ENCODE peak calls at places on chromosomes 7 and 10, in five cellular contexts. U is SJCRH30, Q is IMR-90, L is heart left ventricle, O is psoas muscle. Z is an unnamed sample.

GRCh38 chr7:40583653-40584424 is 449.0 kb downstream of the SUGCT start:
- DNase-seq in U (peak; percentile 64), Q (no peak), L (no peak), O (no peak), Z (no peak)

GRCh38 chr7:148916186-148916585 is 32.1 kb upstream of the EZH2 start:
- DNase-seq in U (no peak), Q (peak; percentile 91), L (no peak), O (no peak), Z (no peak)

GRCh38 chr10:16009736-16010259 is 149.5 kb upstream of the MINDY3 start:
- DNase-seq in U (no peak), Q (no peak), L (no peak), O (no peak), Z (no peak)

GRCh38 chr7:17090751-17091150 is 207.7 kb upstream of the AHR start:
- DNase-seq in U (no peak), Q (peak; percentile 86), L (no peak), O (no peak), Z (no peak)

GRCh38 chr7:144960763-144961162 is 124.9 kb upstream of the TPK1 start:
- DNase-seq in U (no peak), Q (no peak), L (no peak), O (no peak), Z (no peak)

GRCh38 chr10:79243211-79244067 is 103.8 kb upstream of the PPIF start:
- DNase-seq in U (no peak), Q (no peak), L (peak; percentile 68), O (peak; percentile 67), Z (peak; percentile 68)

GRCh38 chr7:38905026-38905759 is 3.8 kb downstream of the VPS41 start:
- DNase-seq in U (no peak), Q (peak; percentile 49), L (no peak), O (no peak), Z (no peak)

GRCh38 chr10:63681965-63682704 is 160.9 kb downstream of the REEP3 start:
- DNase-seq in U (no peak), Q (peak; percentile 87), L (peak; percentile 38), O (no peak), Z (no peak)

GRCh38 chr10:124647421-124648130 is 96.6 kb downstream of the FAM53B start:
- DNase-seq in U (peak; percentile 52), Q (peak; percentile 20), L (peak; percentile 84), O (peak; percentile 75), Z (peak; percentile 45)

GRCh38 chr7:158556721-158557440 is 30.7 kb downstream of the PTPRN2 start:
- DNase-seq in U (no peak), Q (no peak), L (no peak), O (no peak), Z (no peak)

GRCh38 chr7:158559356-158559755 is 28.3 kb downstream of the PTPRN2 start:
- DNase-seq in U (no peak), Q (no peak), L (no peak), O (no peak), Z (no peak)

GRCh38 chr7:158555034-158555520 is 32.5 kb downstream of the PTPRN2 start:
- DNase-seq in U (no peak), Q (no peak), L (no peak), O (no peak), Z (no peak)

GRCh38 chr7:158558816-158559215 is 28.8 kb downstream of the PTPRN2 start:
- DNase-seq in U (no peak), Q (no peak), L (no peak), O (no peak), Z (no peak)

GRCh38 chr7:158557441-158557755 is 30.2 kb downstream of the PTPRN2 start:
- DNase-seq in U (no peak), Q (no peak), L (no peak), O (no peak), Z (no peak)
- H3K9me3 ChIP-seq in U (no peaks in the 10 kb centered on the region), Q (peaks cover 31% of the 10 kb centered on the region), L (no peaks in the 10 kb centered on the region), O (no peaks in the 10 kb centered on the region), Z (no peaks in the 10 kb centered on the region)

DNA sequence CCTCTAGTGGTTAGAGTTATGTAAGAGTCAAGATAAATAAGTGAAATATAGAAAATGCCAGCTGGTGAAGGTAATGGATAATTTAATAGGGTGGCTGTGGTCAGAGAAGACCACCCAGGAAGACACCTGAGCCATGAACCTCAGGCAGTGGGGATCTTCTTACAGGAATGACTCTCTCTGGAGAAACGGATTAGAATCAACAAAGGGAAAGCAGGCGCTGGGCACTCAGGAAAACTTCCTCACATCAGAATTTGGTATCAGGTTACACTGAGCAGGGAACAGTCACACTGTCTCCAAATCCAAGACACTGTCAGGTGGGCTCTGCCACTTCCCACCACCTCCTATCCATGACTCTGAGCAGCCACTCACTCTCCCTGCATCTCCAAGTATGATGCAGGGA is 132.6 kb downstream of the DYNC2I1 start:
- DNase-seq in U (peak; percentile 86), Q (no peak), L (no peak), O (no peak), Z (no peak)
- H3K4me3 ChIP-seq in U (no peak overlapping the region), Q (no peak overlapping the region), L (no peak overlapping the region), O (no peak overlapping the region), Z (no peak overlapping the region)

GRCh38 chr10:77390481-77390891 is 247.1 kb downstream of the KCNMA1 start:
- DNase-seq in U (no peak), Q (no peak), L (no peak), O (no peak), Z (no peak)
- H3K27ac ChIP-seq in U (no peak overlapping the region), Q (peak overlapping the region; percentile 17), L (no peak overlapping the region), O (no peak overlapping the region), Z (no peak overlapping the region)

GRCh38 chr10:29595636-29596225 is 39.0 kb downstream of the SVIL start:
- DNase-seq in U (no peak), Q (no peak), L (no peak), O (peak; percentile 79), Z (no peak)
- H3K9me3 ChIP-seq in U (no peaks in the 10 kb centered on the region), Q (no peaks in the 10 kb centered on the region), L (no peaks in the 10 kb centered on the region), O (no peaks in the 10 kb centered on the region), Z (no peaks in the 10 kb centered on the region)

DNA sequence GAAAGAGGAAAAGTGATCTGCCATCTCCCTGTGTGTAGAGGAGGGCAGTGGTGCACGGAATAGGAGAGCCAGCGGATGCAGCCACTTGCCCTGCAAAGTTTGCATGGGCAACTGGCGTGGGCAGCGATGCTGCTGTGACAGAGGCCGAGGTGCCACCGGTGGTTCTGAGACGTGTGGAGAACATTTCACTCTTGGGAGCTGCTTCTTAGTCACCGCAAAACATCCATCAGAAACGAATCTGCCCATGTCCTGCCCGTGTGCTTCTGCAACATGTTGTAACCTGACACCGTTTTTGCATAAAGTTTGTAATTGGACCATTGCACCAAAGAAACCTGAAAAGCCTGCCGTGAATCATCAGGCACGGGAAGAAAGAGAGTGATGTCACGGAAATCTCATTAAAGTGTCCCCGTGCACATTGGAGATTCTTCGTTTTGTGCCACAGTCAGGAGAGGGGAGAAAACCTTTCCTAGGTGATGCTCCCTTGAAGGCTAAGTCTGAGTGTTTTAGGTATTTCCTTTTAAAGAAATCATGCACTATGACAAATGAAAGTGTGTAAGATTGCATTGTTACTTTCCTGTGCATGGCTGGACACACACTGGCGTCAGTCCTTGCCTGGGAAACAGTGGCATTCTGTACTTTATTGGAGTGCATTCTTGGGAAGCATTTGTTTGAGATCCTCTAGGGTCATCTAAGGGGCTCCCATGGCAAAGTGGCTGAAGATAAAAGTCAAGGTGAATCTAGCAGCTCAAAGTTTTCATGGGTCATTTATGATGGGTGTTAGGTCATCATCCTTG is 302.6 kb downstream of the KLF6 start:
- DNase-seq in U (peak; percentile 47), Q (peak; percentile 95), L (no peak), O (peak; percentile 42), Z (no peak)
- H3K4me3 ChIP-seq in U (no peak overlapping the region), Q (no peak overlapping the region), L (peak overlapping the region; percentile 20), O (peak overlapping the region; percentile 6), Z (no peak overlapping the region)

DNA sequence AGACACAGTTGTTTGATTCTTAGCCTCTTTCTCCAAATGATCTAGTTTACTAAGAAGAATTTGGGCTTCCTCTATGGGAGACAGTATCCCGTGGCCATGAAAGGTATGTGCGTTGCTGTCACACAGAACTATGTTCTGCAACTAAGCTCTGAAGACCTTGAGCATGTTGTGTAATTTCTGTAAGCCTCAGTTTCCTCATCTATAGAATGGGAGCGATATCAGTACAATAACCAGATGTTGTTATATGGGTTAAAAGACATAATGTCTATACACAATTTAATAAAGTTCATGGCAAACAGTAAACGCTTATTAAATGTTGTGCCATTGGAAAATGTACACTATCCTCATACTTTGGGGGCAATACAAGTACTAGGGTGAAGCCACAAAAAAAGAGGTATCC is 185.5 kb upstream of the ASAH2 start:
- DNase-seq in U (no peak), Q (no peak), L (no peak), O (no peak), Z (no peak)
- H3K27ac ChIP-seq in U (no peak overlapping the region), Q (no peak overlapping the region), L (no peak overlapping the region), O (no peak overlapping the region), Z (no peak overlapping the region)

DNA sequence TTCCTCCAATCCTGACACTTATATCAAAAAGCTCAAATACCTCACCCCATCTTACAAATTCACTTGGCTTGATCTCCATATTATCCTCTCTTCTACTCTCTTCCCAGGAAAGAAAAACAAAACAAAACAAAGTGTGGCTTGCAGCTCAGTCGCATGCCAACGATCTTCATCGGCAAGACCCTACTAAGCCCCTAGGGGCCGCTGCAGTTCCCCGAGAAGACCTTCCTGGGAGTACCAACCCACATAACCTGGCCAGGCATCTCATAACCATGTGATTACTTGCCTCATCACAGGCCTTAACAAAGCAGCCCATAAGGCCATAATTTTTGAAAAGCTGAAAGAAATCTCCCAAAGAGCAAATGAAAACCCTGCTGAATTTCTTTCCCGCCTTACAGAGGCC is 103.7 kb downstream of the ZNF92 start:
- DNase-seq in U (peak; percentile 54), Q (peak; percentile 5), L (no peak), O (no peak), Z (peak; percentile 84)
- H3K9me3 ChIP-seq in U (no peaks in the 10 kb centered on the region), Q (no peaks in the 10 kb centered on the region), L (no peaks in the 10 kb centered on the region), O (no peaks in the 10 kb centered on the region), Z (peaks cover 11% of the 10 kb centered on the region)

GRCh38 chr10:72087392-72087968 is 871 bp downstream of the SPOCK2 start:
- DNase-seq in U (no peak), Q (no peak), L (no peak), O (peak; percentile 58), Z (no peak)

GRCh38 chr10:72088879-72089585 is 681 bp upstream of the SPOCK2 start:
- DNase-seq in U (peak; percentile 96), Q (no peak), L (peak; percentile 62), O (peak; percentile 88), Z (no peak)

GRCh38 chr10:72089618-72090017 is 1.3 kb upstream of the SPOCK2 start:
- DNase-seq in U (peak; percentile 69), Q (no peak), L (no peak), O (no peak), Z (no peak)

GRCh38 chr10:72086466-72087391 is 1.6 kb downstream of the SPOCK2 start:
- DNase-seq in U (no peak), Q (peak; percentile 19), L (no peak), O (peak; percentile 67), Z (no peak)

GRCh38 chr10:72087969-72088878 is at the start of gene SPOCK2:
- DNase-seq in U (no peak), Q (no peak), L (no peak), O (peak; percentile 55), Z (no peak)
- H3K4me3 ChIP-seq in U (peak within 1 kb of the TSS; percentile 59), Q (peak within 1 kb of the TSS; percentile 10), L (peak within 1 kb of the TSS; percentile 60), O (peak within 1 kb of the TSS; percentile 60), Z (no peak within 1 kb of the TSS)